ENCODE peak calls at places on chromosomes 5 and 9, in seven cellular contexts. L, Y, C, F, Q, N and P are unnamed samples.

GRCh38 chr9:29514336-29514735 is 1941.1 kb upstream of the C9orf72 start:
- DNase-seq in L (no peak), F (no peak), C (no peak), Y (peak; percentile 95), Q (no peak), N (peak; percentile 5), P (peak; percentile 84)

GRCh38 chr9:110115341-110115820 is 92.6 kb downstream of the C9orf152 start:
- DNase-seq in F (no peak), N (no peak), L (peak; percentile 55), Q (no peak), Y (no peak), C (no peak), P (peak; percentile 32)

GRCh38 chr9:86633904-86634303 is 279.7 kb upstream of the TUT7 start:
- DNase-seq in C (no peak), Y (no peak), L (no peak), F (no peak), Q (no peak), N (no peak), P (no peak)

GRCh38 chr9:16921855-16922254 is 51.4 kb upstream of the BNC2 start:
- DNase-seq in F (no peak), Y (peak; percentile 94), L (no peak), N (no peak), Q (no peak), C (no peak), P (no peak)

GRCh38 chr5:179698935-179699639 is at the start of gene CANX:
- DNase-seq in F (no peak), N (no peak), Q (no peak), C (no peak), L (no peak), Y (no peak), P (no peak)

GRCh38 chr9:17725399-17726010 is 146.6 kb downstream of the SH3GL2 start:
- DNase-seq in Y (no peak), C (no peak), N (no peak), L (no peak), F (no peak), Q (no peak), P (no peak)

GRCh38 chr9:137269231-137269772 is 8.2 kb upstream of the TOR4A start:
- DNase-seq in C (peak; percentile 66), Q (no peak), F (no peak), L (peak; percentile 32), N (no peak), Y (no peak), P (no peak)

GRCh38 chr5:1504244-1504595 is 19.5 kb downstream of the LPCAT1 start:
- DNase-seq in C (no peak), Y (no peak), Q (no peak), F (no peak), N (no peak), L (no peak), P (no peak)

GRCh38 chr9:99876190-99876589 is 30.3 kb upstream of the STX17 start:
- DNase-seq in F (no peak), L (no peak), Y (no peak), Q (no peak), C (no peak), N (no peak), P (no peak)

GRCh38 chr5:60961685-60962084 is 16.7 kb downstream of the NDUFAF2 start:
- DNase-seq in Y (no peak), N (no peak), L (peak; percentile 67), C (no peak), F (no peak), Q (no peak), P (no peak)

GRCh38 chr9:34292552-34292951 is 36.5 kb downstream of the KIF24 start:
- DNase-seq in L (no peak), Q (no peak), F (no peak), N (no peak), Y (no peak), C (no peak), P (no peak)

GRCh38 chr9:114231218-114232090 is 76.1 kb downstream of the COL27A1 start:
- DNase-seq in Q (no peak), F (no peak), N (no peak), L (no peak), C (no peak), Y (no peak), P (no peak)

GRCh38 chr9:22274477-22274876 is 172.1 kb upstream of the DMRTA1 start:
- DNase-seq in N (no peak), Y (no peak), C (no peak), F (no peak), L (no peak), Q (no peak), P (no peak)

GRCh38 chr5:140260089-140260656 is 42.7 kb downstream of the PFDN1 start:
- DNase-seq in L (no peak), Y (no peak), Q (no peak), F (no peak), C (no peak), N (no peak), P (no peak)

GRCh38 chr5:149757186-149757950 is 27.3 kb downstream of the PPARGC1B start:
- DNase-seq in F (no peak), C (no peak), L (no peak), N (no peak), Y (peak; percentile 97), Q (no peak), P (no peak)

GRCh38 chr9:106075991-106076390 is 381.6 kb downstream of the TMEM38B start:
- DNase-seq in L (peak; percentile 91), C (no peak), Y (no peak), Q (no peak), F (no peak), N (no peak), P (no peak)

GRCh38 chr5:100772011-100772410 is 131.1 kb downstream of the ST8SIA4 start:
- DNase-seq in N (no peak), Q (no peak), L (no peak), F (no peak), C (no peak), Y (no peak), P (no peak)

GRCh38 chr9:100428871-100429654 is 2.1 kb downstream of the MSANTD3 start:
- DNase-seq in C (no peak), Q (no peak), Y (peak; percentile 49), N (no peak), L (peak; percentile 99), F (no peak), P (peak; percentile 43)

GRCh38 chr5:166507810-166508419 is 1783.5 kb upstream of the WWC1 start:
- DNase-seq in C (no peak), Q (no peak), Y (no peak), N (no peak), F (no peak), L (no peak), P (no peak)

GRCh38 chr9:113493080-113493615 is 29.6 kb downstream of the RGS3 start:
- DNase-seq in Q (no peak), C (no peak), N (no peak), F (no peak), L (no peak), Y (peak; percentile 16), P (no peak)

GRCh38 chr5:17343675-17344074 is 126.2 kb downstream of the BASP1 start:
- DNase-seq in Y (peak; percentile 37), N (no peak), L (peak; percentile 75), Q (no peak), C (peak; percentile 59), F (no peak), P (no peak)

GRCh38 chr9:114163517-114163924 is 8.2 kb downstream of the COL27A1 start:
- DNase-seq in F (no peak), Y (peak; percentile 14), Q (no peak), L (peak; percentile 61), C (no peak), N (peak; percentile 81), P (no peak)